ENCODE peak calls at places on chromosomes 7 and 10, in ten cellular contexts. R is ovary, L is uterus, N is MG63, J is K562, U is AG09309, X is GM12865, T is fibroblast of pulmonary artery, V is coronary artery, I is A549. O is an unnamed sample.

GRCh38 chr7:2232766-2233520 is at the start of gene MAD1L1:
- DNase-seq in R (peak; percentile 87), L (peak; percentile 89), N (peak; percentile 88), J (peak; percentile 88), U (peak; percentile 44), X (peak; percentile 93), T (peak; percentile 92), V (peak; percentile 91), I (peak; percentile 90), O (peak; percentile 67)

GRCh38 chr7:102214477-102215072 is 72.1 kb upstream of the SH2B2 start:
- DNase-seq in R (no peak), L (no peak), N (no peak), J (no peak), U (no peak), X (no peak), T (no peak), V (no peak), I (no peak), O (no peak)

GRCh38 chr7:41792099-41792498 is 89.2 kb upstream of the INHBA start:
- DNase-seq in R (no peak), L (no peak), N (peak; percentile 87), J (no peak), U (peak; percentile 17), X (no peak), T (no peak), V (no peak), I (peak; percentile 2), O (no peak)

GRCh38 chr7:137838706-137839315 is 8.0 kb downstream of the DGKI start:
- DNase-seq in R (no peak), L (no peak), N (no peak), J (no peak), U (no peak), X (no peak), T (no peak), V (no peak), I (no peak), O (no peak)

GRCh38 chr7:17781491-17782215 is 158.6 kb downstream of the SNX13 start:
- DNase-seq in R (no peak), L (no peak), N (peak; percentile 55), J (no peak), U (peak; percentile 23), X (no peak), T (peak; percentile 81), V (no peak), I (no peak), O (peak; percentile 90)

GRCh38 chr7:8442814-8443304 is 9.4 kb downstream of the NXPH1 start:
- DNase-seq in R (no peak), L (no peak), N (peak; percentile 29), J (peak; percentile 65), U (no peak), X (peak; percentile 54), T (peak; percentile 38), V (no peak), I (no peak), O (no peak)

GRCh38 chr7:19957664-19958063 is 184.2 kb upstream of the TMEM196 start:
- DNase-seq in R (no peak), L (no peak), N (no peak), J (no peak), U (no peak), X (no peak), T (peak; percentile 31), V (no peak), I (peak; percentile 12), O (no peak)

GRCh38 chr7:151851782-151852181 is 25.1 kb downstream of the PRKAG2 start:
- DNase-seq in R (no peak), L (no peak), N (no peak), J (no peak), U (no peak), X (no peak), T (no peak), V (no peak), I (no peak), O (no peak)

DNA sequence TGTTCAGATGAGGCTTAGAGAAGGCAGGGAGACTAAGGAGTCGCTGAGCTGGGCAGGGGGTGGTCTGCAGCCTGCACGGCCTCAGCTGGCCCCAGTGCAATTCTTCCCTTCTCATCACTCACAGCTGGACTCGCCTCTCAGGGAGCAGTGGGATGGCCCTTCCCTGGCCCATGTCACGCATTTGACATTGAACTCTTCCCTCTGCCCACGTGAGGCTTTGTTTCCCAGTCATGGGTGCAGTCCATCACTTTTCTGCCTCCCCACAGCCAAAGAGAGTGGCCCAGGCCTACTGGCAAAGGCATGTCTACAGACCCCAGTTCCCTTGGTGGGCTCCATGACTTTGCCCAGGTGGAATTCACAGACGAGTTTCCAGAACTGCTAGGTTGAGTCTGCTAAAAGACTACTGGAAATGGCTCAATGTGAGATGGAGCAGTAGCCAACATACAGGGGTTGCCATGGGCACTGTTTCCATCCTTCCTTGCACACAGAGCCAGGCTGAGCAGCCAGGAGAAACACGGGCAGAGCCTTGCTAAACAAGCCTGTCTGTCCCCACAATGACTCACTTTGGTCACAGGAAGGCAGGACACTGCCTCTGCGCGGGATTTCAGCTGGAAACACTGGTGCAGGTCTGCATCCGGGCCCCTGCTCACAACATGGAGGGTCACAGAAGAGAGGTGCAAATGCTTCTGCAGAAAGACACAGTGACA is 90.1 kb downstream of the OAT start:
- DNase-seq in R (no peak), L (no peak), N (no peak), J (no peak), U (no peak), X (no peak), T (no peak), V (peak; percentile 88), I (no peak), O (no peak)
- H3K4me3 ChIP-seq in R (no peak overlapping the region), L (no peak overlapping the region), N (no peak overlapping the region), J (no peak overlapping the region), U (no peak overlapping the region), X (no peak overlapping the region), T (no peak overlapping the region), V (no peak overlapping the region), I (no peak overlapping the region), O (no peak overlapping the region)

DNA sequence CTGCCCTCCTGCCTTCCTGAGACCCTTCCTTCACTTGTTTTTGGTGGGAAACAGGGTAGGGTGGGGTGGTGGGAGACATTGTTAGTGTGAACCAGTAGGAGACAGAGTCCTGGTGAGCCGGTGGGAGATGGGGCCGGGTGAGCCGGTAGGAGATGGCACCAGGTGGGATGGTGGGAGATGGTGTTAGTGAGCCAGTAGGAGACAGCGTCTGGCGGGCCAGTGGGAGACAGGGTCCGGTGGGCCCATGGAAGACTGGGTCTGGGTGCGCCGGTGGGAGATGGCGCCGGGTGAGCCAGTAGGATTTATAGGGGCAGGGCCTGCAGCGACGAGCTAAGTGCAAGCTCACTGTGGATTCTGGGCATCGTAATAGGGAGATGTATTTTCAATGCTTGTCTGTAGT is 116.8 kb downstream of the TRRAP start:
- DNase-seq in R (no peak), L (no peak), N (no peak), J (no peak), U (no peak), X (no peak), T (no peak), V (peak; percentile 45), I (no peak), O (no peak)
- H3K4me3 ChIP-seq in R (no peak overlapping the region), L (no peak overlapping the region), N (no peak overlapping the region), J (no peak overlapping the region), U (no peak overlapping the region), X (no peak overlapping the region), T (no peak overlapping the region), V (no peak overlapping the region), I (no peak overlapping the region), O (no peak overlapping the region)

GRCh38 chr7:129827467-129827990 is 125.2 kb downstream of the UBE2H start:
- DNase-seq in R (no peak), L (no peak), N (no peak), J (no peak), U (no peak), X (no peak), T (no peak), V (no peak), I (no peak), O (no peak)

GRCh38 chr7:129825005-129825553 is 127.7 kb downstream of the UBE2H start:
- DNase-seq in R (peak; percentile 56), L (peak; percentile 61), N (peak; percentile 83), J (peak; percentile 85), U (no peak), X (peak; percentile 76), T (no peak), V (no peak), I (peak; percentile 94), O (no peak)

GRCh38 chr7:129825554-129826267 is 127.0 kb downstream of the UBE2H start:
- DNase-seq in R (peak; percentile 85), L (peak; percentile 88), N (peak; percentile 82), J (peak; percentile 96), U (no peak), X (peak; percentile 82), T (peak; percentile 59), V (peak; percentile 90), I (peak; percentile 91), O (no peak)

GRCh38 chr7:129821476-129821875 is 131.3 kb downstream of the UBE2H start:
- DNase-seq in R (no peak), L (no peak), N (no peak), J (no peak), U (no peak), X (no peak), T (no peak), V (no peak), I (no peak), O (no peak)

DNA sequence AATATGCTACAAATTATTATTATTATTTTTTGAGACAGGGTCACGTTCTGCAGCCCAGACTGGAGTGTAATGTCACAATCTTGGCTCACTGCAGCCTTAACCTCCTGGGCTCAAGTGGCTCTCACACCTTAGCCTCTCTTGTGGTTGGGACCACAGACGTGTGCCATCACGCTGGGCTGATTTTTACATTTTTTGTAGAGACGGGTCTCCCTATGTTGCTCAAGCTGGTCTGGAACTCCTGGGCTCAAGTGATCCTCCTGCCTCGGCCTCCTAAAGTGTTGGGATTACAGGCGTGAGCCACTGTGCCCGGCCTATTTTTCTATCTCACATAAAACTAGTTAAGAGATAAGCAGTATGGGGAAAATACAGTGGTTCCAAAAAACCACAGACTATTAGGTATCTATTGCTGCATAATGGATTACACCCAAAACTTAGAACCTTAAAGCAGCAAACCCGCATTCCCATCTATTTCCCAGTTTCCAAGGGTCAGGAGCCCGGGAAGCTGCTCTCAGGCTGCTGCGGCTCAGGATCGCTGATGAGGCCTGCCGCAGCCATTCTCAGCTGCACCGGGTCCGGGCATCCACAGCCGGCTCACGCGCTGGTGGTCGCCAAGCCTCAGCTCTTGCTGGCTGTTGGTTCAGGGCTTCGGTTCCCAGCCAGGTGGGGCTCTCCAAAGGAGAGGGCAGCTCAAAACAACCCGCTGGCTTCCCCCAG is 128.3 kb downstream of the UBE2H start:
- DNase-seq in R (peak; percentile 26), L (no peak), N (no peak), J (no peak), U (no peak), X (no peak), T (no peak), V (no peak), I (no peak), O (no peak)
- H3K4me3 ChIP-seq in R (peak overlapping the region; percentile 66), L (peak overlapping the region; percentile 61), N (peak overlapping the region; percentile 61), J (peak overlapping the region; percentile 47), U (peak overlapping the region; percentile 95), X (peak overlapping the region; percentile 82), T (peak overlapping the region; percentile 71), V (peak overlapping the region; percentile 89), I (peak overlapping the region; percentile 67), O (no peak overlapping the region)

GRCh38 chr7:27190284-27190748 is 5.3 kb upstream of the HOXA11 start:
- DNase-seq in R (no peak), L (no peak), N (no peak), J (no peak), U (no peak), X (no peak), T (no peak), V (peak; percentile 57), I (no peak), O (no peak)

GRCh38 chr7:27191081-27191715 is 6.2 kb upstream of the HOXA11 start:
- DNase-seq in R (no peak), L (no peak), N (no peak), J (no peak), U (no peak), X (no peak), T (no peak), V (no peak), I (no peak), O (no peak)

GRCh38 chr7:27193335-27194001 is 6.4 kb downstream of the HOXA13 start:
- DNase-seq in R (no peak), L (no peak), N (no peak), J (no peak), U (no peak), X (no peak), T (no peak), V (peak; percentile 63), I (no peak), O (no peak)

GRCh38 chr7:27192546-27193334 is 7.2 kb downstream of the HOXA13 start:
- DNase-seq in R (no peak), L (peak; percentile 57), N (no peak), J (no peak), U (no peak), X (no peak), T (no peak), V (no peak), I (no peak), O (no peak)

GRCh38 chr7:27191716-27192545 is 6.9 kb upstream of the HOXA11 start:
- DNase-seq in R (no peak), L (peak; percentile 56), N (no peak), J (no peak), U (no peak), X (no peak), T (no peak), V (peak; percentile 70), I (no peak), O (no peak)
- H3K4me3 ChIP-seq in R (peak overlapping the region; percentile 38), L (peak overlapping the region; percentile 55), N (no peak overlapping the region), J (no peak overlapping the region), U (peak overlapping the region; percentile 65), X (no peak overlapping the region), T (no peak overlapping the region), V (peak overlapping the region; percentile 65), I (no peak overlapping the region), O (no peak overlapping the region)

O was measured in Jurkat, Clone E6-1.